ENCODE peak calls at places on chromosomes 2 and 18, in eight cellular contexts. One of them, this sample, is unnamed.

GRCh38 chr2:18073601-18074000 is 195.1 kb downstream of the KCNS3 start:
- DNase-seq in breast epithelium: no peak
- DNase-seq in NB4: no peak
- DNase-seq in right lobe of liver: no peak
- DNase-seq in A549: no peak
- DNase-seq in esophagus squamous epithelium: no peak
- DNase-seq in lower leg skin: no peak
- DNase-seq in tibial nerve: no peak
- DNase-seq in this sample: no peak

GRCh38 chr2:53460347-53460746 is 307.3 kb upstream of the CHAC2 start:
- DNase-seq in breast epithelium: no peak
- DNase-seq in NB4: no peak
- DNase-seq in right lobe of liver: peak
- DNase-seq in A549: no peak
- DNase-seq in esophagus squamous epithelium: no peak
- DNase-seq in lower leg skin: no peak
- DNase-seq in tibial nerve: no peak
- DNase-seq in this sample: peak

GRCh38 chr2:218648473-218649100 is 10.8 kb downstream of the ZNF142 start:
- DNase-seq in breast epithelium: no peak
- DNase-seq in NB4: peak
- DNase-seq in right lobe of liver: peak
- DNase-seq in A549: peak
- DNase-seq in esophagus squamous epithelium: no peak
- DNase-seq in lower leg skin: no peak
- DNase-seq in tibial nerve: peak
- DNase-seq in this sample: peak

GRCh38 chr2:235268535-235268934 is 225.3 kb upstream of the AGAP1 start:
- DNase-seq in breast epithelium: no peak
- DNase-seq in NB4: no peak
- DNase-seq in right lobe of liver: no peak
- DNase-seq in A549: peak
- DNase-seq in esophagus squamous epithelium: no peak
- DNase-seq in lower leg skin: no peak
- DNase-seq in tibial nerve: no peak
- DNase-seq in this sample: no peak

GRCh38 chr2:149597050-149598013 is 9.8 kb upstream of the MMADHC start:
- DNase-seq in breast epithelium: peak
- DNase-seq in NB4: peak
- DNase-seq in right lobe of liver: peak
- DNase-seq in A549: peak
- DNase-seq in esophagus squamous epithelium: no peak
- DNase-seq in lower leg skin: no peak
- DNase-seq in tibial nerve: peak
- DNase-seq in this sample: peak

GRCh38 chr2:221555511-221555845 is 16.6 kb downstream of the EPHA4 start:
- DNase-seq in breast epithelium: no peak
- DNase-seq in NB4: no peak
- DNase-seq in right lobe of liver: no peak
- DNase-seq in A549: no peak
- DNase-seq in esophagus squamous epithelium: no peak
- DNase-seq in lower leg skin: no peak
- DNase-seq in tibial nerve: no peak
- DNase-seq in this sample: no peak

GRCh38 chr2:217106650-217107014 is 246.8 kb upstream of the TNP1 start:
- DNase-seq in breast epithelium: no peak
- DNase-seq in NB4: no peak
- DNase-seq in right lobe of liver: no peak
- DNase-seq in A549: peak
- DNase-seq in esophagus squamous epithelium: no peak
- DNase-seq in lower leg skin: no peak
- DNase-seq in tibial nerve: no peak
- DNase-seq in this sample: no peak

GRCh38 chr2:101655941-101656422 is 41.5 kb upstream of the MAP4K4 start:
- DNase-seq in breast epithelium: no peak
- DNase-seq in NB4: no peak
- DNase-seq in right lobe of liver: no peak
- DNase-seq in A549: no peak
- DNase-seq in esophagus squamous epithelium: no peak
- DNase-seq in lower leg skin: no peak
- DNase-seq in tibial nerve: no peak
- DNase-seq in this sample: no peak

GRCh38 chr18:74342416-74343043 is 26.9 kb downstream of the C18orf63 start:
- DNase-seq in breast epithelium: no peak
- DNase-seq in NB4: peak
- DNase-seq in right lobe of liver: no peak
- DNase-seq in A549: peak
- DNase-seq in esophagus squamous epithelium: no peak
- DNase-seq in lower leg skin: no peak
- DNase-seq in tibial nerve: peak
- DNase-seq in this sample: peak

GRCh38 chr2:72340665-72341064 is 193.0 kb upstream of the CYP26B1 start:
- DNase-seq in breast epithelium: no peak
- DNase-seq in NB4: no peak
- DNase-seq in right lobe of liver: no peak
- DNase-seq in A549: no peak
- DNase-seq in esophagus squamous epithelium: no peak
- DNase-seq in lower leg skin: no peak
- DNase-seq in tibial nerve: no peak
- DNase-seq in this sample: no peak

GRCh38 chr2:23631391-23631790 is 246.4 kb downstream of the KLHL29 start:
- DNase-seq in breast epithelium: no peak
- DNase-seq in NB4: no peak
- DNase-seq in right lobe of liver: no peak
- DNase-seq in A549: no peak
- DNase-seq in esophagus squamous epithelium: no peak
- DNase-seq in lower leg skin: no peak
- DNase-seq in tibial nerve: no peak
- DNase-seq in this sample: no peak

GRCh38 chr2:218260742-218261423 is at the start of gene GPBAR1:
- DNase-seq in breast epithelium: no peak
- DNase-seq in NB4: peak
- DNase-seq in right lobe of liver: peak
- DNase-seq in A549: no peak
- DNase-seq in esophagus squamous epithelium: no peak
- DNase-seq in lower leg skin: peak
- DNase-seq in tibial nerve: no peak
- DNase-seq in this sample: peak

GRCh38 chr2:155205201-155205600 is 506.7 kb downstream of the KCNJ3 start:
- DNase-seq in breast epithelium: no peak
- DNase-seq in NB4: no peak
- DNase-seq in right lobe of liver: no peak
- DNase-seq in A549: no peak
- DNase-seq in esophagus squamous epithelium: no peak
- DNase-seq in lower leg skin: no peak
- DNase-seq in tibial nerve: no peak
- DNase-seq in this sample: no peak

GRCh38 chr2:43223412-43224040 is 2.9 kb downstream of the ZFP36L2 start:
- DNase-seq in breast epithelium: no peak
- DNase-seq in NB4: peak
- DNase-seq in right lobe of liver: no peak
- DNase-seq in A549: peak
- DNase-seq in esophagus squamous epithelium: no peak
- DNase-seq in lower leg skin: no peak
- DNase-seq in tibial nerve: no peak
- DNase-seq in this sample: no peak

DNA sequence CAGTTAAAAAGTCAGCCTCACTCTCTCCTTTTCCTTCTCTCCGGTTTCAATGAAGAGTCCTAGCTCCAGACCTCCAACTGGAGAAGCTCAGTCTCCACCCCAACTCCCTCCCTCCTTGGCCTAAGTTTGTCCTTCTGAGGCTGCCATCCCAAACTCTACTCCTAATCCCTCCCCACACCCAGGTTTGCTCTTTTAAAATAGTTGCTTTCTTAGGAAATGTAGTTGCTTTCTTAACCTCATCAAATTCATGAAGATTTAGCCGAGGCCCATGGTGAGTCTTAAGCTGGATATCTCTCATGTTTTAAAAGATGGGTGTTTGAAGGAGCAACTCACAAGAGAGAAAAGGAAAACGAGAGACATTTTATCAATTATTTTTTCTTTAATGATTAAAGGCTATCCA is 937 bp upstream of the LANCL1 start:
- DNase-seq in breast epithelium: no peak
- DNase-seq in NB4: peak
- DNase-seq in right lobe of liver: no peak
- DNase-seq in A549: peak
- DNase-seq in esophagus squamous epithelium: no peak
- DNase-seq in lower leg skin: no peak
- DNase-seq in tibial nerve: peak
- DNase-seq in this sample: no peak
- H3K4me3 ChIP-seq in breast epithelium: peak
- H3K4me3 ChIP-seq in NB4: peak
- H3K4me3 ChIP-seq in right lobe of liver: no peak
- H3K4me3 ChIP-seq in A549: peak
- H3K4me3 ChIP-seq in esophagus squamous epithelium: peak
- H3K4me3 ChIP-seq in lower leg skin: no peak
- H3K4me3 ChIP-seq in tibial nerve: peak
- H3K4me3 ChIP-seq in this sample: peak

GRCh38 chr2:190950566-190950991 is 63.4 kb downstream of the STAT1 start:
- DNase-seq in breast epithelium: no peak
- DNase-seq in NB4: no peak
- DNase-seq in right lobe of liver: no peak
- DNase-seq in A549: no peak
- DNase-seq in esophagus squamous epithelium: no peak
- DNase-seq in lower leg skin: no peak
- DNase-seq in tibial nerve: no peak
- DNase-seq in this sample: no peak
- TF ChIP-seq POLR2A in breast epithelium: no peak
- TF ChIP-seq POLR2A in NB4: no peak
- TF ChIP-seq POLR2A in right lobe of liver: no peak
- TF ChIP-seq POLR2A in A549: no peak
- TF ChIP-seq POLR2A in esophagus squamous epithelium: no peak
- TF ChIP-seq POLR2A in lower leg skin: no peak
- TF ChIP-seq POLR2A in tibial nerve: no peak
- TF ChIP-seq POLR2A in this sample: no peak

GRCh38 chr2:79627237-79627636 is 114.4 kb downstream of the CTNNA2 start:
- DNase-seq in breast epithelium: no peak
- DNase-seq in NB4: peak
- DNase-seq in right lobe of liver: no peak
- DNase-seq in A549: no peak
- DNase-seq in esophagus squamous epithelium: no peak
- DNase-seq in lower leg skin: no peak
- DNase-seq in tibial nerve: no peak
- DNase-seq in this sample: no peak

GRCh38 chr2:79630972-79631551 is 118.2 kb downstream of the CTNNA2 start:
- DNase-seq in breast epithelium: no peak
- DNase-seq in NB4: no peak
- DNase-seq in right lobe of liver: no peak
- DNase-seq in A549: peak
- DNase-seq in esophagus squamous epithelium: no peak
- DNase-seq in lower leg skin: no peak
- DNase-seq in tibial nerve: no peak
- DNase-seq in this sample: no peak

DNA sequence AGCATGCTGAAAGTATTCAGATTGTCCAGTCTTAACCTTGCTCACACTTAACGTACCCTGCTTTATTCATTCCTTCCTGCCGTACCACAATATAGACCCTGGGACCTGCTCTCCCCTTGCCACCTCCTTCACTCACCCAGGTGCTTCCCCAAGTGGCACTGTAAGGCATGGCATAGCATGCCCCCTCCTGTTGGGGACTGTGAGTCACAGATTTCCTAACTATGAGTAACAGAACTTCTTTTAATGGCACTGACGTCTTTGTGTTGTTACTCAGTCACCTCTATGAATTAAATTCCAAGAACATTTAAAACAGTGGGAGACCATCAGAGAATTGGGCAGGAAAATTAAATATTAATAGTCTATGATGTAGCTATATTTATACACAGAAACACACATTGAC is 117.2 kb downstream of the CTNNA2 start:
- DNase-seq in breast epithelium: no peak
- DNase-seq in NB4: peak
- DNase-seq in right lobe of liver: no peak
- DNase-seq in A549: peak
- DNase-seq in esophagus squamous epithelium: no peak
- DNase-seq in lower leg skin: no peak
- DNase-seq in tibial nerve: no peak
- DNase-seq in this sample: no peak
- TF ChIP-seq CTCF in breast epithelium: no peak
- TF ChIP-seq CTCF in NB4: no peak
- TF ChIP-seq CTCF in right lobe of liver: no peak
- TF ChIP-seq CTCF in A549: no peak
- TF ChIP-seq CTCF in esophagus squamous epithelium: no peak
- TF ChIP-seq CTCF in lower leg skin: no peak
- TF ChIP-seq CTCF in tibial nerve: no peak
- TF ChIP-seq CTCF in this sample: no peak

DNA sequence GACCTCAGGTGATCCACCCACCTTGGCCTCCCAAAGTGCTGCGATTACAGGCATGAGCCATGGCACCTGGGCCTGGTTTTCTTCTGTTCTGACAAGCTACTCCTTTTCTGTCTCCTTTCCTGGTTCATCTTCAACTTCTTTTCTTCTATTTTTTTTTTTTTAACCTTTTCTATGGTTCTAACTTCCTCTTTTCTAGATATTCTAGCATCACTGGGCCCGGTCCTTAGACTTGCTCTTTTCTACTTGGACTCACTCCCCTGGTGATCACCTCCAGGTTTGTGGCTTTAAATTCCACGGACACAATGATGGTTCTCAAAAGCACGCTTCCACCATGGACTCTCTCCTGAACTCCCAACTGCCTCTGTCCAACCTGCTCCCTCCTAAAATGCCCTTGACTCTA is 2.0 kb downstream of the EIF2AK2 start:
- DNase-seq in breast epithelium: no peak
- DNase-seq in NB4: peak
- DNase-seq in right lobe of liver: no peak
- DNase-seq in A549: no peak
- DNase-seq in esophagus squamous epithelium: no peak
- DNase-seq in lower leg skin: no peak
- DNase-seq in tibial nerve: no peak
- DNase-seq in this sample: no peak
- H3K4me3 ChIP-seq in breast epithelium: no peak
- H3K4me3 ChIP-seq in NB4: no peak
- H3K4me3 ChIP-seq in right lobe of liver: no peak
- H3K4me3 ChIP-seq in A549: no peak
- H3K4me3 ChIP-seq in esophagus squamous epithelium: no peak
- H3K4me3 ChIP-seq in lower leg skin: no peak
- H3K4me3 ChIP-seq in tibial nerve: no peak
- H3K4me3 ChIP-seq in this sample: no peak

This sample was measured in transverse colon.